ENCODE peak calls at places on chromosomes 4 and X, in four cellular contexts. M is T-helper 22 cell; W is T-helper 1 cell; S is central memory CD8-positive, alpha-beta T cell. L is an unnamed sample.

GRCh38 chr4:178632415-178632814 is 1190.2 kb upstream of the AGA start:
- DNase-seq in M (no peak), W (no peak), S (no peak), L (no peak)

GRCh38 chrX:134692990-134693389 is 34.7 kb upstream of the PLAC1 start:
- DNase-seq in M (no peak), W (no peak), S (no peak), L (no peak)

GRCh38 chr4:8409271-8410065 is 31.1 kb downstream of the ACOX3 start:
- DNase-seq in M (peak; percentile 28), W (peak; percentile 77), S (peak; percentile 71), L (peak; percentile 66)

GRCh38 chr4:2794707-2795557 is 2.0 kb downstream of the SH3BP2 start:
- DNase-seq in M (no peak), W (no peak), S (no peak), L (no peak)

GRCh38 chr4:85107553-85107952 is 141.1 kb upstream of the WDFY3 start:
- DNase-seq in M (no peak), W (no peak), S (no peak), L (no peak)

GRCh38 chrX:17860179-17860780 is 818 bp downstream of the RAI2 start:
- DNase-seq in M (no peak), W (no peak), S (no peak), L (no peak)

GRCh38 chr4:154416183-154416543 is 75.4 kb downstream of the DCHS2 start:
- DNase-seq in M (no peak), W (no peak), S (no peak), L (peak; percentile 5)

GRCh38 chr4:138616775-138617174 is 374.6 kb upstream of the SLC7A11 start:
- DNase-seq in M (no peak), W (no peak), S (no peak), L (no peak)

GRCh38 chrX:13360146-13360545 is 40.3 kb upstream of the ATXN3L start:
- DNase-seq in M (no peak), W (no peak), S (no peak), L (no peak)

GRCh38 chr4:123562994-123563745 is 166.6 kb downstream of the SPRY1 start:
- DNase-seq in M (no peak), W (no peak), S (no peak), L (no peak)

GRCh38 chrX:23952984-23953907 is 45.4 kb downstream of the CXorf58 start:
- DNase-seq in M (no peak), W (peak; percentile 82), S (no peak), L (peak; percentile 77)

GRCh38 chr4:46329118-46329976 is 60.6 kb downstream of the GABRA2 start:
- DNase-seq in M (no peak), W (no peak), S (no peak), L (peak; percentile 66)

GRCh38 chr4:16157609-16158503 is 68.4 kb downstream of the TAPT1 start:
- DNase-seq in M (no peak), W (no peak), S (no peak), L (peak; percentile 99)

GRCh38 chr4:185662030-185662778 is 126.9 kb upstream of the PDLIM3 start:
- DNase-seq in M (no peak), W (no peak), S (no peak), L (no peak)

GRCh38 chr4:30429813-30430466 is 290.2 kb upstream of the PCDH7 start:
- DNase-seq in M (no peak), W (no peak), S (no peak), L (peak; percentile 71)

GRCh38 chrX:44025611-44026010 is 52.4 kb upstream of the NDP start:
- DNase-seq in M (no peak), W (no peak), S (no peak), L (peak; percentile 5)

GRCh38 chr4:60201052-60201673 is 999.0 kb upstream of the ADGRL3 start:
- DNase-seq in M (no peak), W (peak; percentile 29), S (no peak), L (peak; percentile 29)

GRCh38 chr4:149911995-149912394 is 96.4 kb upstream of the IQCM start:
- DNase-seq in M (no peak), W (no peak), S (no peak), L (no peak)

GRCh38 chr4:10421344-10422055 is 35.7 kb downstream of the ZNF518B start:
- DNase-seq in M (no peak), W (peak; percentile 22), S (no peak), L (no peak)

GRCh38 chrX:124194903-124195302 is 137.6 kb upstream of the TEX13D start:
- DNase-seq in M (no peak), W (no peak), S (no peak), L (no peak)

GRCh38 chr4:122503214-122503613 is 46.7 kb upstream of the IL2 start:
- DNase-seq in M (peak; percentile 14), W (peak; percentile 31), S (no peak), L (no peak)

GRCh38 chrX:133005038-133005437 is 46.6 kb upstream of the HS6ST2 start:
- DNase-seq in M (no peak), W (no peak), S (no peak), L (peak; percentile 41)

GRCh38 chrX:137033774-137034507 is at the start of gene GPR101:
- DNase-seq in M (no peak), W (no peak), S (no peak), L (no peak)

GRCh38 chr4:6516281-6516680 is 43.9 kb upstream of the PPP2R2C start:
- DNase-seq in M (no peak), W (no peak), S (no peak), L (no peak)

GRCh38 chrX:12973561-12974216 is 1.2 kb upstream of the TMSB4X start:
- DNase-seq in M (no peak), W (peak; percentile 65), S (no peak), L (no peak)

GRCh38 chr4:150033937-150034336 is 44.3 kb upstream of the DCLK2 start:
- DNase-seq in M (no peak), W (no peak), S (no peak), L (peak; percentile 33)

GRCh38 chrX:78712381-78712780 is 35.1 kb upstream of the LPAR4 start:
- DNase-seq in M (no peak), W (no peak), S (no peak), L (no peak)

GRCh38 chr4:37561803-37562207 is 124.4 kb downstream of the RELL1 start:
- DNase-seq in M (no peak), W (peak; percentile 13), S (no peak), L (peak; percentile 4)

GRCh38 chr4:1008840-1009646 is 2.4 kb upstream of the FGFRL1 start:
- DNase-seq in M (peak; percentile 50), W (peak; percentile 37), S (peak; percentile 33), L (no peak)

GRCh38 chr4:48329193-48329592 is 12.1 kb upstream of the SLAIN2 start:
- DNase-seq in M (no peak), W (no peak), S (no peak), L (no peak)

GRCh38 chr4:139562839-139563238 is 6.8 kb upstream of the SETD7 start:
- DNase-seq in M (no peak), W (no peak), S (no peak), L (no peak)

GRCh38 chrX:11363069-11363594 is 69.9 kb downstream of the AMELX start:
- DNase-seq in M (no peak), W (no peak), S (no peak), L (no peak)

L was measured in A673.